ENCODE peak calls at places on chromosomes 11 and 22, in five cellular contexts. One of them, this sample, is unnamed.

GRCh38 chr11:8707541-8708270 is 25.1 kb downstream of the RPL27A start:
- DNase-seq in thyroid gland: peak
- DNase-seq in IMR-90: no peak
- DNase-seq in ovary: peak
- DNase-seq in sigmoid colon: peak
- DNase-seq in this sample: no peak

GRCh38 chr11:76236092-76237026 is 30.1 kb upstream of the WNT11 start:
- DNase-seq in thyroid gland: no peak
- DNase-seq in ovary: no peak
- DNase-seq in sigmoid colon: peak
- DNase-seq in IMR-90: peak
- DNase-seq in this sample: peak

GRCh38 chr11:122976734-122977454 is 4.7 kb downstream of the BSX start:
- DNase-seq in sigmoid colon: no peak
- DNase-seq in IMR-90: no peak
- DNase-seq in ovary: no peak
- DNase-seq in thyroid gland: no peak
- DNase-seq in this sample: no peak

GRCh38 chr11:8277691-8278090 is 14.0 kb upstream of the LMO1 start:
- DNase-seq in ovary: no peak
- DNase-seq in thyroid gland: no peak
- DNase-seq in IMR-90: no peak
- DNase-seq in sigmoid colon: peak
- DNase-seq in this sample: no peak

GRCh38 chr11:129286813-129287212 is 88.8 kb upstream of the BARX2 start:
- DNase-seq in thyroid gland: no peak
- DNase-seq in IMR-90: peak
- DNase-seq in sigmoid colon: no peak
- DNase-seq in ovary: no peak
- DNase-seq in this sample: no peak

GRCh38 chr11:128621491-128622136 is 34.3 kb upstream of the ETS1 start:
- DNase-seq in sigmoid colon: peak
- DNase-seq in ovary: no peak
- DNase-seq in thyroid gland: no peak
- DNase-seq in IMR-90: peak
- DNase-seq in this sample: peak

GRCh38 chr11:107898270-107898669 is 30.0 kb upstream of the RAB39A start:
- DNase-seq in ovary: no peak
- DNase-seq in sigmoid colon: no peak
- DNase-seq in IMR-90: peak
- DNase-seq in thyroid gland: no peak
- DNase-seq in this sample: peak

GRCh38 chr11:36054628-36055027 is 110.8 kb downstream of the LDLRAD3 start:
- DNase-seq in IMR-90: no peak
- DNase-seq in thyroid gland: no peak
- DNase-seq in ovary: no peak
- DNase-seq in sigmoid colon: no peak
- DNase-seq in this sample: no peak

GRCh38 chr11:76615950-76616349 is 54.6 kb downstream of the LRRC32 start:
- DNase-seq in IMR-90: peak
- DNase-seq in ovary: peak
- DNase-seq in sigmoid colon: peak
- DNase-seq in thyroid gland: no peak
- DNase-seq in this sample: no peak

GRCh38 chr11:22807855-22808558 is 21.6 kb downstream of the SVIP start:
- DNase-seq in ovary: no peak
- DNase-seq in IMR-90: peak
- DNase-seq in sigmoid colon: no peak
- DNase-seq in thyroid gland: no peak
- DNase-seq in this sample: no peak
- TF ChIP-seq POLR2A in ovary: no peak
- TF ChIP-seq POLR2A in IMR-90: no peak
- TF ChIP-seq POLR2A in sigmoid colon: no peak
- TF ChIP-seq POLR2A in thyroid gland: no peak
- TF ChIP-seq POLR2A in this sample: no peak

GRCh38 chr11:93738647-93739081 is 2.6 kb downstream of the TAF1D start:
- DNase-seq in thyroid gland: no peak
- DNase-seq in IMR-90: no peak
- DNase-seq in sigmoid colon: no peak
- DNase-seq in ovary: no peak
- DNase-seq in this sample: no peak

GRCh38 chr11:93736129-93736528 is 5.2 kb downstream of the TAF1D start:
- DNase-seq in IMR-90: peak
- DNase-seq in thyroid gland: no peak
- DNase-seq in ovary: no peak
- DNase-seq in sigmoid colon: no peak
- DNase-seq in this sample: no peak

GRCh38 chr11:93740031-93740801 is 1.1 kb downstream of the TAF1D start:
- DNase-seq in ovary: no peak
- DNase-seq in IMR-90: peak
- DNase-seq in sigmoid colon: no peak
- DNase-seq in thyroid gland: peak
- DNase-seq in this sample: peak

GRCh38 chr11:93735627-93736026 is 5.7 kb downstream of the TAF1D start:
- DNase-seq in thyroid gland: no peak
- DNase-seq in IMR-90: no peak
- DNase-seq in sigmoid colon: no peak
- DNase-seq in ovary: no peak
- DNase-seq in this sample: no peak

GRCh38 chr11:93737904-93738612 is 3.2 kb downstream of the TAF1D start:
- DNase-seq in thyroid gland: no peak
- DNase-seq in ovary: no peak
- DNase-seq in sigmoid colon: no peak
- DNase-seq in IMR-90: peak
- DNase-seq in this sample: no peak
- TF ChIP-seq POLR2A in thyroid gland: no peak
- TF ChIP-seq POLR2A in ovary: no peak
- TF ChIP-seq POLR2A in sigmoid colon: no peak
- TF ChIP-seq POLR2A in IMR-90: no peak
- TF ChIP-seq POLR2A in this sample: no peak

GRCh38 chr22:33896154-33896800 is 24.0 kb downstream of the LARGE1 start:
- DNase-seq in IMR-90: no peak
- DNase-seq in ovary: no peak
- DNase-seq in sigmoid colon: no peak
- DNase-seq in thyroid gland: no peak
- DNase-seq in this sample: no peak
- TF ChIP-seq POLR2A in IMR-90: no peak
- TF ChIP-seq POLR2A in ovary: no peak
- TF ChIP-seq POLR2A in sigmoid colon: no peak
- TF ChIP-seq POLR2A in thyroid gland: no peak
- TF ChIP-seq POLR2A in this sample: no peak

GRCh38 chr11:45907911-45908370 is 870 bp upstream of the FREY1 start:
- DNase-seq in sigmoid colon: peak
- DNase-seq in ovary: no peak
- DNase-seq in IMR-90: no peak
- DNase-seq in thyroid gland: no peak
- DNase-seq in this sample: no peak
- TF ChIP-seq POLR2A in sigmoid colon: no peak
- TF ChIP-seq POLR2A in ovary: no peak
- TF ChIP-seq POLR2A in IMR-90: no peak
- TF ChIP-seq POLR2A in thyroid gland: no peak
- TF ChIP-seq POLR2A in this sample: no peak

DNA sequence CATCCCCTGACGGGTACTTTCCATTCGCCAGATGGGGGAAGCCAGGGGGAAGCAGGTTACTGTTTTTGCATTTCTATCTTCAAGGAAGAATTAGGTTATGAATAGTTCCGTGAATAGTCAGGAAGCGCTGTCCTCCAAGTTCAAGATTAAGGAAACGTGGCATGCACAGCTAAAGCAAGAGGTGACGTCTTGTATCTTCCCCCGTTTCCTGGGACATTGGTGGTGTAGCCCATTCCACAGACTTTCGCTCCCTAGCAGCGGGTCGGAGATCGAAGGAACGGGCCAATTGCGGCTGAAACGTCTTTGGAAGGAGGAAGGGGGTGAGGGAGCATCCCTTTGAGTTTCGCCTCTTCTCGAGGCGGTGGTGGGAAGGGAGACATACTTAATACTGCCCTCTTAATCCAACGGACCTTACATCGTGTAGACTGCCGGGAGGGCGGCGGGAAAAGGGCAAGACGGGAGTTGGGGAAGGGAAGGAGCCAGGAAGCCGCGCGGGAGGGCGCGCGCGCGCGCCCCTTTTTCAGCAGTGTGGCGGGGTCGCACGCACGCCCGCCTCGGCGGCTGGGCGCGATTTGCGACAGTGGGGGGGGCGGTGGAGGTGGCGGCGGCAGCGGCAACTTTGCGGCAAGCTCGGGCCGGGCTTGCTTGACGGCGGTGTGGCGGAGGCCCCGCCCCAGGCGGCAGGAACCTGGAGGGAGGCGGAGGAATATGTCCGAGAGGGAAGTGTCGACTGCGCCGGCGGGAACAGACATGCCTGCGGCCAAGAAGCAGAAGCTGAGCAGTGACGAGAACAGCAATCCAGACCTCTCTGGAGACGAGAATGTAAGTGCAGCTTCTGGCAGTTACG is at the start of gene EED:
- DNase-seq in IMR-90: peak
- DNase-seq in sigmoid colon: peak
- DNase-seq in thyroid gland: peak
- DNase-seq in ovary: peak
- DNase-seq in this sample: peak
- TF ChIP-seq POLR2A in IMR-90: peak
- TF ChIP-seq POLR2A in sigmoid colon: peak
- TF ChIP-seq POLR2A in thyroid gland: peak
- TF ChIP-seq POLR2A in ovary: peak
- TF ChIP-seq POLR2A in this sample: peak

GRCh38 chr11:69970785-69971535 is 107.2 kb upstream of the ANO1 start:
- DNase-seq in ovary: no peak
- DNase-seq in IMR-90: no peak
- DNase-seq in sigmoid colon: no peak
- DNase-seq in thyroid gland: no peak
- DNase-seq in this sample: no peak

GRCh38 chr11:69971741-69972140 is 106.4 kb upstream of the ANO1 start:
- DNase-seq in ovary: no peak
- DNase-seq in thyroid gland: no peak
- DNase-seq in sigmoid colon: no peak
- DNase-seq in IMR-90: no peak
- DNase-seq in this sample: no peak

GRCh38 chr11:69968407-69969347 is 109.4 kb upstream of the ANO1 start:
- DNase-seq in IMR-90: no peak
- DNase-seq in thyroid gland: peak
- DNase-seq in ovary: peak
- DNase-seq in sigmoid colon: no peak
- DNase-seq in this sample: no peak

GRCh38 chr11:69972351-69972802 is 105.7 kb upstream of the ANO1 start:
- DNase-seq in ovary: no peak
- DNase-seq in thyroid gland: peak
- DNase-seq in IMR-90: no peak
- DNase-seq in sigmoid colon: no peak
- DNase-seq in this sample: no peak

DNA sequence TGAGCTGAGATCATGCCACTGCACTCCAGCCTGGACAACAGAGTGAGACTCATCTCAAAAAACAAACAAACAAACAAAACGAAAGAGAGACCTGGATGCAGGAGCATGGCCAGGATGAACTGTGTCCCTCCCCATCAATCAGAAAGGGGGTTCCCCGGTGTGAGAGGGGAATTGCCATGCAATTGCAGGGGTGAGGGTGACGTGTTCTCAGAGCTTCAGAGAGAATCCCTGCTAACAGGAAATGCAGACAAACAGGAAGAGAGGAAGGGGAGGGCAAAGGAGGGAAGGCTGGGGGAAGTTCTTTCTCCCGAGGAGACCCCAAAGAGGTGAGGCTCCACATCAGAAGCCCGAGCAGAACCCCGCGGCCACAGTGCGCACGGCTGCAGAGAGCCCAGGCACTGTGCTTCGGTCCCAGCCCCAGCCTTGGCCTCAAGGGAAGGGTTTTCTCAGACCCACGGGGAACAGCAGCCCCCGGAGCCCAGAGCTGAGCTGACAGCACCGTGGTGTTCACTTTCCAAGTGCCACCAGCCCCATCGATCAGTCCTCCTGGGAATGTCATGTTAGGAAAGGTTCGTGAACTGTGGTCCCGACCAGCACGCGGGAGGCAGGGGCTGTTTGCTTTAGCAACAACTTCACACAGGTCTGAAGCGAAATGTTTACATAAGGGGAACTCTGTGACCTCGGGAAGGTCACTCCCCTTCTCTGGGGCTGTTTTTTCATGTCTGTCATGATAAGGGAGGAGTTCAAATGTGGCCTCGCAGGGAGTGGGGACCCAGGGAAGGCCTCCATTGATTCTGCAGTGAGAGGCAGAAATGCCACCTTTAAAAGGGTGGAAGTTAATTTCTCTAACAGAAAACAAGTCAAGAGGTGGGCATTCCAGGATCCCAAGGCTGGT is 108.0 kb upstream of the ANO1 start:
- DNase-seq in thyroid gland: no peak
- DNase-seq in IMR-90: no peak
- DNase-seq in sigmoid colon: no peak
- DNase-seq in ovary: no peak
- DNase-seq in this sample: no peak
- TF ChIP-seq POLR2A in thyroid gland: no peak
- TF ChIP-seq POLR2A in IMR-90: no peak
- TF ChIP-seq POLR2A in sigmoid colon: no peak
- TF ChIP-seq POLR2A in ovary: no peak
- TF ChIP-seq POLR2A in this sample: no peak

GRCh38 chr11:61357233-61357893 is 4.3 kb downstream of the CYB561A3 start:
- DNase-seq in thyroid gland: no peak
- DNase-seq in sigmoid colon: no peak
- DNase-seq in IMR-90: no peak
- DNase-seq in ovary: no peak
- DNase-seq in this sample: no peak
- TF ChIP-seq POLR2A in thyroid gland: no peak
- TF ChIP-seq POLR2A in sigmoid colon: no peak
- TF ChIP-seq POLR2A in IMR-90: no peak
- TF ChIP-seq POLR2A in ovary: no peak
- TF ChIP-seq POLR2A in this sample: no peak

This sample was measured in H54.